ENCODE peak calls at places on chromosome 22, in six cellular contexts. F, K, J, V, S and N are unnamed samples. For H3K9me3, the result is how much of the 10 kb centered on the place peaks cover.

GRCh38 chr22:45163074-45163416 is 680 bp upstream of the NUP50 start:
- DNase-seq in K (peak), V (no peak), S (no peak), F (peak), J (no peak), N (no peak)

GRCh38 chr22:18126606-18127005 is 16.0 kb downstream of the TUBA8 start:
- DNase-seq in K (no peak), F (no peak), V (no peak), S (no peak), J (no peak), N (no peak)

GRCh38 chr22:16960220-16960883 is 47.7 kb downstream of the GAB4 start:
- DNase-seq in F (no peak), K (no peak), V (no peak), J (no peak), S (no peak), N (no peak)

GRCh38 chr22:26890870-26891269 is 233.5 kb downstream of the MIAT start:
- DNase-seq in J (no peak), K (no peak), S (no peak), F (no peak), V (no peak), N (no peak)

GRCh38 chr22:27128461-27129080 is 471.2 kb downstream of the MIAT start:
- DNase-seq in F (no peak), J (no peak), K (no peak), S (no peak), V (no peak), N (no peak)

GRCh38 chr22:22767876-22768602 is 119.6 kb upstream of the IGLL5 start:
- DNase-seq in K (no peak), V (no peak), S (no peak), F (no peak), J (no peak), N (no peak)

GRCh38 chr22:24465566-24465965 is 29.6 kb upstream of the UPB1 start:
- DNase-seq in F (no peak), V (no peak), S (no peak), J (no peak), K (peak), N (no peak)

GRCh38 chr22:17874231-17874630 is 100.0 kb upstream of the BID start:
- DNase-seq in V (no peak), K (no peak), F (no peak), J (no peak), S (no peak), N (no peak)

GRCh38 chr22:46073683-46074504 is 76.4 kb upstream of the PPARA start:
- DNase-seq in J (no peak), S (peak), K (peak), V (peak), F (peak), N (no peak)

GRCh38 chr22:49576241-49577141 is 251.2 kb downstream of the BRD1 start:
- DNase-seq in S (no peak), F (no peak), J (no peak), V (no peak), K (no peak), N (no peak)

GRCh38 chr22:49573109-49573765 is 254.4 kb downstream of the BRD1 start:
- DNase-seq in K (no peak), J (no peak), F (no peak), S (no peak), V (peak), N (no peak)

GRCh38 chr22:49574861-49575702 is 252.6 kb downstream of the BRD1 start:
- DNase-seq in V (peak), F (no peak), S (no peak), K (no peak), J (no peak), N (no peak)

GRCh38 chr22:49575703-49576081 is 252.0 kb downstream of the BRD1 start:
- DNase-seq in S (no peak), K (no peak), J (no peak), F (no peak), V (no peak), N (no peak)

GRCh38 chr22:49574205-49574604 is 253.5 kb downstream of the BRD1 start:
- DNase-seq in J (no peak), S (no peak), K (no peak), F (no peak), V (no peak), N (no peak)
- H3K9me3 ChIP-seq in J (under half), S (under half), K (under half), F (half or more), V (under half), N (under half)

GRCh38 chr22:33697640-33698039 is 222.6 kb downstream of the LARGE1 start:
- DNase-seq in S (no peak), F (no peak), J (no peak), K (peak), V (no peak), N (no peak)

DNA sequence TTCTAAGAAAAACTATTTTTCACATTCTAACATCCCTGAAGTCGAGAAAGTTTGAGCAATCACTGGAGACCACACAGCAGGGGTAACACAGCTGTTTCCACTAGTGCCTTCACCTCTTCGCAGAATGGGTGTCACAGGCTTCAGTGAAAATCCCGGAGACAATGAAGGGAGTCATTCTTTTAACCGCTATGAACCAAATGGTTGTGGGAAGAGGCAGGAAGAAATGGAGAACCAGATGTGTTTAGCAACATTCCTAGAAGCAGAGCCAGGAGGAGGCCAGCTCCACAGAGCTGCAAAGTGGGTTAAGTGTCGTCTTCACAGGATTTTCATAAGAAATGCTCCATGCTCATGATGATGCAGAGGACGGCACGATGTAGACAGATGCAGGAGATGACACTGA is 221.1 kb downstream of the LARGE1 start:
- DNase-seq in S (no peak), K (no peak), F (no peak), V (no peak), J (no peak), N (no peak)
- H3K9me3 ChIP-seq in S (under half), K (under half), F (under half), V (under half), J (under half), N (under half)

GRCh38 chr22:47605886-47606285 is 843.4 kb downstream of the TBC1D22A start:
- DNase-seq in J (no peak), K (no peak), V (peak), S (no peak), F (no peak), N (no peak)

GRCh38 chr22:47607486-47607885 is 845.0 kb downstream of the TBC1D22A start:
- DNase-seq in F (no peak), V (no peak), J (no peak), S (no peak), K (no peak), N (no peak)

GRCh38 chr22:47605441-47605840 is 843.0 kb downstream of the TBC1D22A start:
- DNase-seq in K (no peak), V (no peak), J (no peak), F (no peak), S (no peak), N (no peak)

GRCh38 chr22:47604563-47604962 is 842.1 kb downstream of the TBC1D22A start:
- DNase-seq in F (no peak), V (no peak), J (no peak), K (no peak), S (no peak), N (no peak)

GRCh38 chr22:47606426-47606825 is 844.0 kb downstream of the TBC1D22A start:
- DNase-seq in F (no peak), S (no peak), J (no peak), V (peak), K (no peak), N (no peak)
- H3K9me3 ChIP-seq in F (half or more), S (under half), J (under half), V (under half), K (under half), N (under half)

GRCh38 chr22:11627436-11627797 is 3900.6 kb upstream of the OR11H1 start:
- DNase-seq in K (no peak), V (no peak), S (no peak), F (no peak), J (no peak), N (no peak)

GRCh38 chr22:11629661-11630385 is 3898.2 kb upstream of the OR11H1 start:
- DNase-seq in K (no peak), J (no peak), S (no peak), F (no peak), V (no peak), N (no peak)

GRCh38 chr22:11627798-11628650 is 3900.0 kb upstream of the OR11H1 start:
- DNase-seq in S (no peak), F (no peak), V (no peak), J (no peak), K (no peak), N (no peak)

GRCh38 chr22:11626422-11626773 is 3901.6 kb upstream of the OR11H1 start:
- DNase-seq in V (no peak), F (no peak), S (no peak), K (no peak), J (no peak), N (no peak)

GRCh38 chr22:11628651-11629511 is 3899.1 kb upstream of the OR11H1 start:
- DNase-seq in F (no peak), V (no peak), S (no peak), J (no peak), K (no peak), N (no peak)
- H3K9me3 ChIP-seq in F (under half), V (under half), S (under half), J (under half), K (under half), N (under half)